ENCODE peak calls at places on chromosomes 4 and X, in seven cellular contexts. N is suprapubic skin; E is CD4-positive, alpha-beta memory T cell; Z is CD4-positive, alpha-beta T cell; D is DND-41; M is testis; T is tibial artery. W is an unnamed sample.

GRCh38 chr4:183960021-183960420 is 54.9 kb downstream of the STOX2 start:
- DNase-seq in N (peak; percentile 68), E (no peak), Z (no peak), D (no peak), M (peak; percentile 91), T (no peak), W (no peak)

GRCh38 chr4:76696109-76696508 is 201.8 kb downstream of the SOWAHB start:
- DNase-seq in N (no peak), E (no peak), Z (no peak), D (no peak), M (no peak), T (no peak), W (no peak)

GRCh38 chr4:101198741-101199339 is 148.5 kb downstream of the PPP3CA start:
- DNase-seq in N (no peak), E (no peak), Z (no peak), D (no peak), M (no peak), T (no peak), W (no peak)

GRCh38 chrX:50627696-50628095 is 157.1 kb upstream of the DGKK start:
- DNase-seq in N (no peak), E (no peak), Z (no peak), D (no peak), M (no peak), T (no peak), W (no peak)

GRCh38 chr4:175562537-175562936 is 249.5 kb downstream of the GPM6A start:
- DNase-seq in N (no peak), E (no peak), Z (no peak), D (no peak), M (no peak), T (no peak), W (no peak)

GRCh38 chr4:164621886-164622521 is 131.9 kb upstream of the SMIM31 start:
- DNase-seq in N (no peak), E (no peak), Z (no peak), D (no peak), M (no peak), T (no peak), W (no peak)

GRCh38 chr4:89562715-89563114 is 255.1 kb upstream of the GPRIN3 start:
- DNase-seq in N (no peak), E (no peak), Z (no peak), D (no peak), M (no peak), T (no peak), W (no peak)

GRCh38 chr4:5043579-5043978 is 7.7 kb upstream of the STK32B start:
- DNase-seq in N (no peak), E (no peak), Z (no peak), D (no peak), M (no peak), T (no peak), W (no peak)

GRCh38 chr4:161505141-161505540 is 658.7 kb downstream of the FSTL5 start:
- DNase-seq in N (no peak), E (no peak), Z (no peak), D (no peak), M (no peak), T (no peak), W (no peak)

GRCh38 chr4:111631157-111631999 is 513.9 kb upstream of the FAM241A start:
- DNase-seq in N (no peak), E (no peak), Z (no peak), D (no peak), M (no peak), T (no peak), W (no peak)

GRCh38 chr4:101282076-101282844 is 65.1 kb downstream of the PPP3CA start:
- DNase-seq in N (no peak), E (peak; percentile 23), Z (no peak), D (peak; percentile 15), M (no peak), T (no peak), W (no peak)

GRCh38 chr4:48360285-48360965 is 19.1 kb downstream of the SLAIN2 start:
- DNase-seq in N (no peak), E (no peak), Z (no peak), D (no peak), M (no peak), T (no peak), W (no peak)

GRCh38 chr4:121096174-121096573 is 23.8 kb upstream of the NDNF start:
- DNase-seq in N (no peak), E (no peak), Z (no peak), D (no peak), M (no peak), T (no peak), W (no peak)

GRCh38 chr4:89860971-89861370 is 24.0 kb upstream of the SNCA start:
- DNase-seq in N (no peak), E (no peak), Z (no peak), D (no peak), M (no peak), T (no peak), W (no peak)

GRCh38 chrX:107420571-107420970 is 28.9 kb upstream of the FRMPD3 start:
- DNase-seq in N (no peak), E (no peak), Z (no peak), D (no peak), M (no peak), T (no peak), W (no peak)

GRCh38 chr4:108171541-108172230 is 3.0 kb upstream of the LEF1 start:
- DNase-seq in N (no peak), E (peak; percentile 72), Z (peak; percentile 60), D (peak; percentile 95), M (peak; percentile 27), T (no peak), W (peak; percentile 15)

GRCh38 chrX:101682723-101683122 is 23.1 kb upstream of the ARMCX2 start:
- DNase-seq in N (no peak), E (no peak), Z (no peak), D (no peak), M (no peak), T (no peak), W (no peak)

GRCh38 chr4:11428701-11429571 is at the start of gene HS3ST1:
- DNase-seq in N (peak; percentile 86), E (peak; percentile 12), Z (no peak), D (no peak), M (peak; percentile 81), T (peak; percentile 84), W (peak; percentile 12)

GRCh38 chr4:10457255-10457801 is at the start of gene ZNF518B:
- DNase-seq in N (peak; percentile 70), E (peak; percentile 86), Z (peak; percentile 68), D (peak; percentile 59), M (peak; percentile 74), T (peak; percentile 67), W (peak; percentile 74)

GRCh38 chrX:130884627-130885026 is 18.4 kb downstream of the ENOX2 start:
- DNase-seq in N (no peak), E (no peak), Z (no peak), D (no peak), M (no peak), T (no peak), W (no peak)

GRCh38 chr4:174324725-174325124 is 41.0 kb downstream of the CEP44 start:
- DNase-seq in N (no peak), E (no peak), Z (no peak), D (no peak), M (no peak), T (no peak), W (no peak)

GRCh38 chrX:140503714-140504351 is 1.0 kb downstream of the SOX3 start:
- DNase-seq in N (no peak), E (no peak), Z (no peak), D (no peak), M (peak; percentile 56), T (no peak), W (no peak)

GRCh38 chrX:8782595-8782994 is 18.6 kb downstream of the FAM9A start:
- DNase-seq in N (no peak), E (no peak), Z (no peak), D (no peak), M (no peak), T (no peak), W (no peak)
- H3K9me3 ChIP-seq in N (no peaks in the 10 kb centered on the region), E (no peaks in the 10 kb centered on the region), Z (no peaks in the 10 kb centered on the region), D (no peaks in the 10 kb centered on the region), M (no peaks in the 10 kb centered on the region), T (no peaks in the 10 kb centered on the region), W (no peaks in the 10 kb centered on the region)

GRCh38 chr4:653831-654525 is 20.1 kb downstream of the ATP5ME start:
- DNase-seq in N (no peak), E (no peak), Z (no peak), D (no peak), M (no peak), T (no peak), W (no peak)

GRCh38 chr4:654526-654845 is 19.6 kb downstream of the ATP5ME start:
- DNase-seq in N (peak; percentile 32), E (no peak), Z (no peak), D (no peak), M (no peak), T (no peak), W (no peak)

GRCh38 chr4:651884-652642 is 22.0 kb downstream of the ATP5ME start:
- DNase-seq in N (no peak), E (no peak), Z (no peak), D (no peak), M (no peak), T (no peak), W (no peak)

GRCh38 chr4:654871-655734 is 19.0 kb downstream of the ATP5ME start:
- DNase-seq in N (peak; percentile 54), E (no peak), Z (no peak), D (no peak), M (no peak), T (no peak), W (no peak)

GRCh38 chr4:653080-653821 is 20.8 kb downstream of the ATP5ME start:
- DNase-seq in N (no peak), E (no peak), Z (no peak), D (no peak), M (no peak), T (no peak), W (no peak)
- H3K9me3 ChIP-seq in N (no peaks in the 10 kb centered on the region), E (no peaks in the 10 kb centered on the region), Z (no peaks in the 10 kb centered on the region), D (no peaks in the 10 kb centered on the region), M (no peaks in the 10 kb centered on the region), T (no peaks in the 10 kb centered on the region), W (no peaks in the 10 kb centered on the region)

GRCh38 chr4:98663226-98664006 is 5.0 kb upstream of the TSPAN5 start:
- DNase-seq in N (no peak), E (peak; percentile 76), Z (peak; percentile 14), D (no peak), M (no peak), T (no peak), W (no peak)

GRCh38 chr4:98661356-98662054 is 3.1 kb upstream of the TSPAN5 start:
- DNase-seq in N (no peak), E (no peak), Z (no peak), D (no peak), M (no peak), T (no peak), W (no peak)

GRCh38 chr4:98662619-98663225 is 4.3 kb upstream of the TSPAN5 start:
- DNase-seq in N (no peak), E (peak; percentile 47), Z (peak; percentile 20), D (no peak), M (no peak), T (no peak), W (no peak)

GRCh38 chr4:98659741-98660507 is 1.5 kb upstream of the TSPAN5 start:
- DNase-seq in N (no peak), E (no peak), Z (no peak), D (no peak), M (no peak), T (no peak), W (no peak)

GRCh38 chr4:98662055-98662453 is 3.6 kb upstream of the TSPAN5 start:
- DNase-seq in N (no peak), E (no peak), Z (no peak), D (no peak), M (no peak), T (no peak), W (no peak)
- H3K9me3 ChIP-seq in N (no peaks in the 10 kb centered on the region), E (no peaks in the 10 kb centered on the region), Z (no peaks in the 10 kb centered on the region), D (peaks cover 36% of the 10 kb centered on the region), M (no peaks in the 10 kb centered on the region), T (no peaks in the 10 kb centered on the region), W (no peaks in the 10 kb centered on the region)

GRCh38 chrX:633043-633654 is 2.6 kb downstream of the SHOX start:
- DNase-seq in N (no peak), E (no peak), Z (no peak), D (no peak), M (no peak), T (no peak), W (no peak)
- H3K9me3 ChIP-seq in N (no peaks in the 10 kb centered on the region), E (no peaks in the 10 kb centered on the region), Z (no peaks in the 10 kb centered on the region), D (no peaks in the 10 kb centered on the region), M (no peaks in the 10 kb centered on the region), T (no peaks in the 10 kb centered on the region), W (no peaks in the 10 kb centered on the region)

W was measured in T-helper 17 cell.